ENCODE peak calls at places on chromosomes 6 and 20, in six cellular contexts. One of them, this sample, is unnamed.

GRCh38 chr6:147033267-147033666 is 170.9 kb upstream of the STXBP5 start:
- DNase-seq in prostate gland: no peak
- DNase-seq in MCF 10A: peak; percentile 16
- DNase-seq in astrocyte: no peak
- DNase-seq in MM.1S: no peak
- DNase-seq in GM12865: no peak
- DNase-seq in this sample: no peak

GRCh38 chr6:65182681-65183080 is 524.3 kb downstream of the EYS start:
- DNase-seq in astrocyte: peak; percentile 20
- DNase-seq in MCF 10A: peak; percentile 49
- DNase-seq in prostate gland: no peak
- DNase-seq in GM12865: no peak
- DNase-seq in MM.1S: no peak
- DNase-seq in this sample: peak; percentile 55

GRCh38 chr6:111653434-111653833 is 47.8 kb upstream of the TRAF3IP2 start:
- DNase-seq in MM.1S: no peak
- DNase-seq in prostate gland: no peak
- DNase-seq in GM12865: no peak
- DNase-seq in astrocyte: no peak
- DNase-seq in MCF 10A: no peak
- DNase-seq in this sample: no peak

GRCh38 chr6:55617272-55617671 is 38.3 kb upstream of the HMGCLL1 start:
- DNase-seq in MM.1S: peak; percentile 27
- DNase-seq in GM12865: peak; percentile 57
- DNase-seq in astrocyte: peak; percentile 14
- DNase-seq in prostate gland: no peak
- DNase-seq in MCF 10A: peak; percentile 70
- DNase-seq in this sample: peak; percentile 65

GRCh38 chr20:44745560-44746366 is at the start of gene KCNK15:
- DNase-seq in MM.1S: no peak
- DNase-seq in prostate gland: no peak
- DNase-seq in astrocyte: no peak
- DNase-seq in GM12865: peak; percentile 12
- DNase-seq in MCF 10A: no peak
- DNase-seq in this sample: no peak

GRCh38 chr6:33414592-33415271 is 3.2 kb downstream of the CUTA start:
- DNase-seq in MM.1S: no peak
- DNase-seq in GM12865: no peak
- DNase-seq in astrocyte: no peak
- DNase-seq in prostate gland: no peak
- DNase-seq in MCF 10A: no peak
- DNase-seq in this sample: no peak

GRCh38 chr6:111172563-111172962 is 85.3 kb downstream of the SLC16A10 start:
- DNase-seq in astrocyte: no peak
- DNase-seq in MM.1S: no peak
- DNase-seq in MCF 10A: no peak
- DNase-seq in GM12865: no peak
- DNase-seq in prostate gland: no peak
- DNase-seq in this sample: no peak

GRCh38 chr20:20259534-20259933 is 108.4 kb upstream of the INSM1 start:
- DNase-seq in MM.1S: no peak
- DNase-seq in GM12865: no peak
- DNase-seq in MCF 10A: peak; percentile 1
- DNase-seq in prostate gland: no peak
- DNase-seq in astrocyte: no peak
- DNase-seq in this sample: no peak

GRCh38 chr6:71404967-71405278 is 116.3 kb downstream of the OGFRL1 start:
- DNase-seq in GM12865: no peak
- DNase-seq in astrocyte: no peak
- DNase-seq in prostate gland: no peak
- DNase-seq in MCF 10A: no peak
- DNase-seq in MM.1S: no peak
- DNase-seq in this sample: no peak

GRCh38 chr6:169536446-169537170 is 165.2 kb downstream of the WDR27 start:
- DNase-seq in MCF 10A: no peak
- DNase-seq in prostate gland: no peak
- DNase-seq in astrocyte: peak; percentile 90
- DNase-seq in MM.1S: no peak
- DNase-seq in GM12865: no peak
- DNase-seq in this sample: peak; percentile 91

GRCh38 chr20:52105573-52106422 is 85.8 kb downstream of the ZFP64 start:
- DNase-seq in GM12865: no peak
- DNase-seq in astrocyte: peak; percentile 47
- DNase-seq in MM.1S: no peak
- DNase-seq in prostate gland: peak; percentile 26
- DNase-seq in MCF 10A: peak; percentile 51
- DNase-seq in this sample: peak; percentile 45

GRCh38 chr6:139765825-139766285 is 391.4 kb upstream of the CITED2 start:
- DNase-seq in prostate gland: no peak
- DNase-seq in GM12865: no peak
- DNase-seq in MCF 10A: peak; percentile 31
- DNase-seq in MM.1S: no peak
- DNase-seq in astrocyte: peak; percentile 63
- DNase-seq in this sample: peak; percentile 70

GRCh38 chr6:166221040-166221439 is 53.4 kb upstream of the TBXT start:
- DNase-seq in MM.1S: no peak
- DNase-seq in prostate gland: no peak
- DNase-seq in GM12865: no peak
- DNase-seq in astrocyte: no peak
- DNase-seq in MCF 10A: no peak
- DNase-seq in this sample: no peak

DNA sequence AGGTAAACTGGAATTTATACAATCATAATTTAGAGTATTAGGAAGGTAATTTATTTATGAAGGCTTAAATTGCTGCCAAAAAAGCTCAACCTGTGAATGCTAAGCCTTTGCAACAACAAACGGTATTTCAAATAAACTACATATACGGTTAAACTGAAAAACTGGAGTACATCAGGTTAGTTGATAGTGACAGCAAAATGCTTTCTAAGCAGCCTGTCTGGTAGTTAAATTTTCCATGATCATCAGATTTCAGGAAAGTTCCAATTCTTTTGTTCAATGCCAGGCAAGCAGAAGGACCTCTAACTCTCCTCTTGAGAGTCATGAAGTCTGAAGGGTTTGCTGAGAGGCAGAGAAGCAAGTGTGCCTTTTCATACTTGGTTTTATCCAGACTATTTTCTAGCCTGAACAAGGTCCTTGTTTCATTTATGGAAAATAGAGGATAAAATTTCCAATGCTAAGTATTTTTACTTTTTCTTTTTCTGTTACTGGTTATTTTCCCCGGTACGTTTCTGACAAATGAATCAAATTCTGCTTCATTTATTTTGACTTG is 4.5 kb downstream of the FLRT3 start:
- DNase-seq in astrocyte: no peak
- DNase-seq in MCF 10A: no peak
- DNase-seq in MM.1S: no peak
- DNase-seq in GM12865: no peak
- DNase-seq in prostate gland: no peak
- DNase-seq in this sample: no peak
- TF ChIP-seq CTCF in astrocyte: no peak
- TF ChIP-seq CTCF in MCF 10A: no peak
- TF ChIP-seq CTCF in MM.1S: no peak
- TF ChIP-seq CTCF in GM12865: no peak
- TF ChIP-seq CTCF in prostate gland: no peak
- TF ChIP-seq CTCF in this sample: no peak

GRCh38 chr6:142008776-142009175 is 123.9 kb upstream of the GJE1 start:
- DNase-seq in GM12865: no peak
- DNase-seq in MM.1S: no peak
- DNase-seq in MCF 10A: no peak
- DNase-seq in astrocyte: no peak
- DNase-seq in prostate gland: no peak
- DNase-seq in this sample: peak; percentile 25

GRCh38 chr6:142008016-142008735 is 124.5 kb upstream of the GJE1 start:
- DNase-seq in MCF 10A: peak; percentile 17
- DNase-seq in MM.1S: no peak
- DNase-seq in prostate gland: no peak
- DNase-seq in astrocyte: no peak
- DNase-seq in GM12865: no peak
- DNase-seq in this sample: no peak

GRCh38 chr6:142011775-142012174 is 121.0 kb upstream of the GJE1 start:
- DNase-seq in GM12865: no peak
- DNase-seq in astrocyte: no peak
- DNase-seq in MM.1S: no peak
- DNase-seq in prostate gland: no peak
- DNase-seq in MCF 10A: no peak
- DNase-seq in this sample: no peak

GRCh38 chr6:142011156-142011555 is 121.6 kb upstream of the GJE1 start:
- DNase-seq in MCF 10A: no peak
- DNase-seq in GM12865: no peak
- DNase-seq in prostate gland: no peak
- DNase-seq in astrocyte: peak; percentile 47
- DNase-seq in MM.1S: no peak
- DNase-seq in this sample: peak; percentile 61

DNA sequence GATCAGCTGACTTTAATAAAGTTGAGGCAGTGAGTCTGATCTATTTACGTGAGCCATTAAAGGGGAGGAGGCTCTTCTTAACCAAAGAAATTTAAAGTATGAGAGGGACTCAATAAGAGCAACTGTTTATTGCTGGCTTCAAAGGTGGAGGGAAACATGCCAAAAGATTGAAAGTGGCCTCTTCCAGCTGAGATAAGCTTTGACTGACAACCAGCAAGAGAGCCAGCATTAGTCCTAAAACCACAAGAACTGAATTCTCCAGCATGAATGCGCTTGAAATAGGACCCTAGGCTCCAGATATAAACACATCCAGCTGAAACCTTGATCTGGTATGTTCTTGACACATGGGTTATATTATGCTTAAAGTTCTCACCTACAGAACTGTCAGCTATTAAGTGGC is 123.1 kb upstream of the GJE1 start:
- DNase-seq in prostate gland: no peak
- DNase-seq in MM.1S: no peak
- DNase-seq in MCF 10A: no peak
- DNase-seq in astrocyte: peak; percentile 97
- DNase-seq in GM12865: no peak
- DNase-seq in this sample: peak; percentile 97
- TF ChIP-seq CTCF in prostate gland: no peak
- TF ChIP-seq CTCF in MM.1S: no peak
- TF ChIP-seq CTCF in MCF 10A: no peak
- TF ChIP-seq CTCF in astrocyte: no peak
- TF ChIP-seq CTCF in GM12865: no peak
- TF ChIP-seq CTCF in this sample: no peak

GRCh38 chr20:59992531-59992930 is 34.3 kb downstream of the CDH26 start:
- DNase-seq in GM12865: no peak
- DNase-seq in prostate gland: no peak
- DNase-seq in MCF 10A: peak; percentile 17
- DNase-seq in MM.1S: no peak
- DNase-seq in astrocyte: no peak
- DNase-seq in this sample: no peak
- TF ChIP-seq CTCF in GM12865: no peak
- TF ChIP-seq CTCF in prostate gland: no peak
- TF ChIP-seq CTCF in MCF 10A: peak; percentile 15
- TF ChIP-seq CTCF in MM.1S: no peak
- TF ChIP-seq CTCF in astrocyte: no peak
- TF ChIP-seq CTCF in this sample: no peak

GRCh38 chr6:25472314-25472713 is 179.7 kb upstream of the SCGN start:
- DNase-seq in prostate gland: no peak
- DNase-seq in MM.1S: no peak
- DNase-seq in GM12865: no peak
- DNase-seq in astrocyte: no peak
- DNase-seq in MCF 10A: peak; percentile 16
- DNase-seq in this sample: no peak

GRCh38 chr6:25465931-25466330 is 186.1 kb upstream of the SCGN start:
- DNase-seq in MM.1S: no peak
- DNase-seq in MCF 10A: no peak
- DNase-seq in astrocyte: no peak
- DNase-seq in GM12865: no peak
- DNase-seq in prostate gland: no peak
- DNase-seq in this sample: no peak

GRCh38 chr6:25473447-25473846 is 178.6 kb upstream of the SCGN start:
- DNase-seq in MCF 10A: no peak
- DNase-seq in MM.1S: no peak
- DNase-seq in astrocyte: no peak
- DNase-seq in GM12865: no peak
- DNase-seq in prostate gland: no peak
- DNase-seq in this sample: no peak

GRCh38 chr6:25468881-25469280 is 183.1 kb upstream of the SCGN start:
- DNase-seq in astrocyte: no peak
- DNase-seq in MCF 10A: no peak
- DNase-seq in prostate gland: no peak
- DNase-seq in MM.1S: no peak
- DNase-seq in GM12865: no peak
- DNase-seq in this sample: no peak

GRCh38 chr6:25469797-25470388 is 182.1 kb upstream of the SCGN start:
- DNase-seq in GM12865: no peak
- DNase-seq in astrocyte: no peak
- DNase-seq in MM.1S: no peak
- DNase-seq in prostate gland: no peak
- DNase-seq in MCF 10A: no peak
- DNase-seq in this sample: no peak
- TF ChIP-seq CTCF in GM12865: peak; percentile 10
- TF ChIP-seq CTCF in astrocyte: peak; percentile 16
- TF ChIP-seq CTCF in MM.1S: peak; percentile 13
- TF ChIP-seq CTCF in prostate gland: no peak
- TF ChIP-seq CTCF in MCF 10A: peak; percentile 7
- TF ChIP-seq CTCF in this sample: no peak

DNA sequence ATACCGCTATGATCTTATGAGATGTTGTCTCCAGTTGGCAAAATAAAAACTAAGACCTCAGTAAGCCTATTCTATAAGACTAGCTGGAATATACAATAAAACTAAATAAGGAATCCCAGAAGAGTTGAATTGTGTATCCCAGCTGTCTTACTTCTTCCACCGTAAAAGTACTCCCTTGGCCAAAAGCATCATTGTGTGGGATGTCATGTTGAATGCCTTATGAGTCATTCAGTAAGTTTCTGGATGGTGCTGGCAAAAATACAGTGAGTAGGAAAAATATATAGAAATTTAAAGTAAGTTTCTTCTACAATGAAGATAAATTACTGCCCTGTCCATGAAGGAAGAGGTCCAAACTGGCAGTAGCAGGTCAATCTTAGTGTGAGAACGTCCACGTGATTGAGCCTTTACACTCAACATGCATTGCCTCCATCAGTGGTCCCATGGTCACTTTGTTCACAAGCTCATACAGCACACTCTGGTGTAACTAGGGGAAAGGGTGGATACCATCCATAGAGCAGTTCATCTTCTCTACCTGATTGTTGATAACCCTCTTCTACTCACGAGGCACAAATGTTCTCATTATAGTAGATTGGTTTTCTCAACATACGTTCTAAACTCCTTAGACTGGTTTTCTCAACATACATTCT is 13.7 kb upstream of the ZNF318 start:
- DNase-seq in prostate gland: no peak
- DNase-seq in MM.1S: no peak
- DNase-seq in GM12865: no peak
- DNase-seq in MCF 10A: peak; percentile 30
- DNase-seq in astrocyte: peak; percentile 70
- DNase-seq in this sample: peak; percentile 81
- TF ChIP-seq CTCF in prostate gland: no peak
- TF ChIP-seq CTCF in MM.1S: no peak
- TF ChIP-seq CTCF in GM12865: no peak
- TF ChIP-seq CTCF in MCF 10A: no peak
- TF ChIP-seq CTCF in astrocyte: no peak
- TF ChIP-seq CTCF in this sample: no peak

DNA sequence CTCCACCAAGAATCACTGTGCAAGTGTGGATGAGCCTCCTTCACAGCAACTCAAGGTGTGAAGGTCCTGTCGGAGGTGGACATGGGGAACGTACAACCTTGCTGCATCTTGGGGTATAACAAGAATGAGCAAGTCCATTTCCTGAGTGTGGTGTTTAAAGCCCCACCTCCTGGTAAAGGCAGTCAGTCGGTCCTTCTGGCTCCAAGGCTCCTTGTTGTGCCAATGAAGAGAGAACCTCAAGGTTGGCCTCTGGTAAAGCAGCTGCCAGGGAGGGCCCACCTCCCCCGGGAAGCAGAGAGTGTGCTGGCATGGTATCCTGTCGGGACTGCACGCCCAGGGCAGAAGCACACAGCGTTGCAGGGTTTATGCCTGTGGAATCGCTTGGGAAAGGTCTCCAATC is 12.4 kb upstream of the MAS1 start:
- DNase-seq in astrocyte: no peak
- DNase-seq in MM.1S: no peak
- DNase-seq in prostate gland: no peak
- DNase-seq in MCF 10A: no peak
- DNase-seq in GM12865: no peak
- DNase-seq in this sample: no peak
- TF ChIP-seq CTCF in astrocyte: no peak
- TF ChIP-seq CTCF in MM.1S: no peak
- TF ChIP-seq CTCF in prostate gland: no peak
- TF ChIP-seq CTCF in MCF 10A: no peak
- TF ChIP-seq CTCF in GM12865: no peak
- TF ChIP-seq CTCF in this sample: no peak